ENCODE peak calls at places on chromosomes 16 and 17, in nine cellular contexts. M is lower leg skin; P is Peyer's patch; B is hepatocyte; D is endodermal cell; Q is body of pancreas; H is fibroblast of pulmonary artery; K is CD8-positive, alpha-beta T cell; N is AG10803. Y is an unnamed sample.

GRCh38 chr16:84617068-84617630 is 729 bp downstream of the COTL1 start:
- DNase-seq in M (no peak), P (peak), B (peak), D (peak), Q (peak), H (no peak), K (peak), N (no peak), Y (no peak)

GRCh38 chr16:67967956-67968439 is 439 bp downstream of the SLC12A4 start:
- DNase-seq in M (no peak), P (no peak), B (peak), D (peak), Q (peak), H (peak), K (no peak), N (peak), Y (no peak)

GRCh38 chr16:14335297-14335696 is 264.2 kb downstream of the MRTFB start:
- DNase-seq in M (no peak), P (no peak), B (no peak), D (no peak), Q (no peak), H (no peak), K (no peak), N (no peak), Y (no peak)

GRCh38 chr16:26643519-26643918 is 423.2 kb upstream of the C16orf82 start:
- DNase-seq in M (no peak), P (no peak), B (no peak), D (no peak), Q (no peak), H (no peak), K (no peak), N (no peak), Y (no peak)

GRCh38 chr17:48352630-48353029 is 77.4 kb downstream of the SKAP1 start:
- DNase-seq in M (no peak), P (no peak), B (no peak), D (no peak), Q (no peak), H (no peak), K (no peak), N (peak), Y (no peak)

GRCh38 chr16:4505356-4506153 is 29.4 kb downstream of the HMOX2 start:
- DNase-seq in M (no peak), P (no peak), B (no peak), D (no peak), Q (no peak), H (no peak), K (peak), N (no peak), Y (no peak)

GRCh38 chr17:44636562-44636961 is 19.7 kb upstream of the MEIOC start:
- DNase-seq in M (no peak), P (no peak), B (peak), D (no peak), Q (no peak), H (peak), K (no peak), N (peak), Y (no peak)

GRCh38 chr16:10827691-10828341 is 9.2 kb upstream of the TVP23A start:
- DNase-seq in M (peak), P (peak), B (peak), D (no peak), Q (peak), H (peak), K (no peak), N (peak), Y (no peak)

GRCh38 chr16:66382966-66383299 is 16.4 kb downstream of the CDH5 start:
- DNase-seq in M (no peak), P (no peak), B (peak), D (no peak), Q (no peak), H (peak), K (no peak), N (peak), Y (no peak)

GRCh38 chr17:59160203-59161025 is 4.9 kb downstream of the PRR11 start:
- DNase-seq in M (no peak), P (no peak), B (no peak), D (peak), Q (no peak), H (peak), K (no peak), N (no peak), Y (no peak)

GRCh38 chr17:36611345-36612072 is 10.1 kb downstream of the MRM1 start:
- DNase-seq in M (no peak), P (no peak), B (peak), D (no peak), Q (no peak), H (peak), K (no peak), N (peak), Y (no peak)
- TF ChIP-seq CTCF in M (no peak), P (no peak), B (no peak), D (no peak), Q (no peak), H (no peak), K (no peak), N (no peak), Y (no peak)

GRCh38 chr17:32697728-32698625 is 178.9 kb downstream of the MYO1D start:
- DNase-seq in M (no peak), P (no peak), B (no peak), D (no peak), Q (no peak), H (no peak), K (no peak), N (no peak), Y (no peak)
- TF ChIP-seq CTCF in M (no peak), P (no peak), B (no peak), D (no peak), Q (no peak), H (no peak), K (no peak), N (no peak), Y (no peak)

DNA sequence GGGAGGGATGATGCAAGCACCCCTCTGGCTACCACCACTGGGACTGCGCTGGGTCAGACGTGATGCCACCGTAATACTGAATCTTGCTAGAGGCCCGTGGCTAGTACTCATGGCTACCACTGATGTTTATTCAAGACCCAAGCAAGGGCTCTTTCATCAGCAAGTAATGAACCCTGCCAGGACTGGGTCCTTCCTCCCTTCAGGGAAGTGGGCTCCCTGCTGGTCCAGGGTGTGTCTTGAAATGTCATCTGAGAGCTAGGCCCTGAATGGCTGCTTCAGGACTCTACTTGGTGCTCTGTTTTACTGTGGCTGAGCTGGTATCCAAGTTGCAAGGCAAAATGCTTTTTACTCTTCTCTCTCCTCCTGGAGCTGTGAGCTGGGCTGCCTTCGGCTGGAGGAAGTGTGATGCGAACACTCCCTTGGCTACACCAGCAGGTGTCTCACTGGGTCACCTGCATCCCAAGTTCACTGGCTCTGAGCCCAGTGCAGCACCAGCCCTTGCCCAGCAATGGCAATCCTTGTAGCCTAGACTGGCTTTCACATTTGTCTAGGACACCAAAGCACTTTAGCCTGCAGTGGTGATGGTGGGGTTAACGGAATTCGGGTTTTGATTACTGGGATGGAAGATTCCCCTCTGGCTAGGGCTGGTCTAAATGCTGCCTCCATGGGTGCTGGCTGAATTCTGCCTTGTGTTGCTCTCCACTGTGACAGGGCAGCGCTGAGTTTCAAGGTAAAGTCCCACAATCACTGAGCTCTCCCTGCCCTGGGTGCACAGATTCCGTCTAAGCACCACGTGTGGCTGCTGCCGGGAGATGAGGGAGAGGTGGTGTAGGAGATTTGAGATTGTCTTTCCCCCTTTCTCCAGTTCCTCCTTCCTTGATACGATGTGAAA is 98.6 kb downstream of the USP22 start:
- DNase-seq in M (no peak), P (peak), B (peak), D (peak), Q (peak), H (no peak), K (peak), N (no peak), Y (no peak)
- TF ChIP-seq CTCF in M (no peak), P (peak), B (peak), D (peak), Q (peak), H (peak), K (no peak), N (no peak), Y (no peak)

GRCh38 chr16:72532896-72533295 is 360.9 kb upstream of the PMFBP1 start:
- DNase-seq in M (no peak), P (no peak), B (no peak), D (no peak), Q (no peak), H (peak), K (no peak), N (peak), Y (no peak)

DNA sequence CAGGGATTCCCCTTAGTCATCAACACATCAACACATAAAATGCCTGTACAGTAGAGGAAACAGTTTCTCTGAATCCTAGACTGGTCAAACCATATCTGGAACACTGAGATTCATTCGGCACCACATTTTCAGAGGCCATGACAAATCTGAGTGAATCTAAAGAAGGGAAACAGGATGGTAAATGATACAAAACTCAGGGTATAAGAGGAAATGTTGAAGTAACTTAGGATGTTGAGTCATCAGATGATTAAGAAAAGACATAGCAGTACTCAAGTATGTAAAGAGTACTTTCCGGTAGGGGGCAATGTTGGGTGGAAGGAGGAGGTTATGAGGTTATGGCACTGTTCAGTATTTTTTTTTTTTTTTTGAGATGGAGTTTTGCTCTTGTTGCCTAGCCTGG is 358.5 kb upstream of the PMFBP1 start:
- DNase-seq in M (no peak), P (no peak), B (no peak), D (no peak), Q (no peak), H (peak), K (no peak), N (peak), Y (no peak)
- TF ChIP-seq CTCF in M (no peak), P (no peak), B (no peak), D (no peak), Q (no peak), H (peak), K (no peak), N (peak), Y (no peak)

DNA sequence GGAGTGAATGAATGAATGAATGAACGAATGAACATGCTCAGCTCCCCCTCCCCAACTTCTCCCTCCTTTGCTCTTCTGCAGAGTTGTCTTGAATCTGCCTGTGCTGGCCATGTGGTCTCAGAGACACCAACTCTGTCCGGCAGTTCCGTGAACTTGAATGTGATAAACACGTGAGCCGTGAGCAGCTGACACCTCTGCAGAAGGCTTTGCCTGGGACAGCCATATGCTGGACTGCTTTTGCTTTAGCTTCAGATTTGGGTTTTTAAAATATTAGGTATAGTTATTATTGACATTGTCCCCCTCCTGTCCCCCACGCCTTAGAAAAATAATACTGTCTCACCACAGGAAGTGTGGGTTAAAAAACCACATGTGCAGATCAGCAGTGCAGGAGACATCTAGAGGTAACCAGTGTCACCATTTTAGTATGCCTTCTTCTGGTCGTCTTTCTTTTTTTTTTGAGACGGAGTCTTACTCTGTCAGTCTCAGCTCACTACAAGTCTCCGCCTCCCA is 83.8 kb downstream of the ABCC1 start:
- DNase-seq in M (no peak), P (no peak), B (no peak), D (no peak), Q (no peak), H (no peak), K (no peak), N (no peak), Y (no peak)
- TF ChIP-seq CTCF in M (no peak), P (peak), B (no peak), D (no peak), Q (no peak), H (no peak), K (no peak), N (no peak), Y (no peak)

DNA sequence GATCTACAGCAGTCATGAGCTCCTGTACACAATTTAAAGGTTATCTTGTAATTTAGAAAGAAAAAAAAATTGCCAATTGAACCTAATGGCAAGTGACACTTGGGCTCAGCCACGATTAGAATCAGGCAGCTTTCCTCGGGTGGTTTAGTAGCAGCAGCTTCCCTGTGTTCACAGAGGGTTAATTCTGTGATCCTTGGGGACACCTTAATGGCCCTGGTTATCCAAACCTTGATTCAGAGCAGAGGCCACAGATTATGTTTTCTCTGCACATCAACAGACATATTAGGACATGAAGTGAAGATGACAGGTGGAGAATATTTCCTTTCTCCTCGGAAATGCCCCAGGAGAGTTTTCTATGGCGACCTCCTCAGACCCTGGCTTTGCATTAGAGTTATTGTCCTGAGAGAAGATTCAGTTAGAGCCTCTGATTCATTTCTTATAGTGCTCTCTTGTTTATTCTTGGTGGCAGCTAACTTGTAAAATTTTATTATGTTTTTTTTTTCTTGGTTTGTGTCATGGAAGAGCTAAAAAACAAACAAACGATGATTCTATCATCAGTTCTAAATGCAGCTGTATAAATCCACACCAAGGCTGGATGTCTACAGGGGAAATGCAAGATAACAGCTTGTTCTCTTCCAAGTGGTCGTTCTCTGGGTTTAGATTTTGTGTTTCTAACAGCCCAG is 351.2 kb upstream of the DYNLRB2 start:
- DNase-seq in M (no peak), P (no peak), B (no peak), D (no peak), Q (no peak), H (no peak), K (no peak), N (no peak), Y (no peak)
- TF ChIP-seq CTCF in M (no peak), P (no peak), B (no peak), D (peak), Q (no peak), H (no peak), K (no peak), N (no peak), Y (no peak)

GRCh38 chr17:28712037-28712704 is 483 bp upstream of the PROCA1 start:
- DNase-seq in M (no peak), P (no peak), B (peak), D (peak), Q (no peak), H (no peak), K (peak), N (no peak), Y (no peak)
- TF ChIP-seq CTCF in M (no peak), P (no peak), B (no peak), D (peak), Q (no peak), H (no peak), K (no peak), N (no peak), Y (no peak)